ENCODE peak calls at places on chromosomes 16 and 17, in six cellular contexts. One of them, this sample, is unnamed.

GRCh38 chr16:84065536-84066132 is 23.0 kb upstream of the SLC38A8 start:
- DNase-seq in GM23248: peak; percentile 79
- DNase-seq in neural progenitor cell: peak; percentile 73
- DNase-seq in OCI-LY7: peak; percentile 59
- DNase-seq in MM.1S: no peak
- DNase-seq in PC-3: peak; percentile 59
- DNase-seq in this sample: peak; percentile 81

GRCh38 chr17:5986644-5987043 is 83.5 kb upstream of the WSCD1 start:
- DNase-seq in GM23248: no peak
- DNase-seq in neural progenitor cell: no peak
- DNase-seq in OCI-LY7: no peak
- DNase-seq in MM.1S: peak; percentile 44
- DNase-seq in PC-3: no peak
- DNase-seq in this sample: no peak

GRCh38 chr17:18992454-18993130 is 12.0 kb downstream of the FAM83G start:
- DNase-seq in GM23248: no peak
- DNase-seq in neural progenitor cell: no peak
- DNase-seq in OCI-LY7: peak; percentile 68
- DNase-seq in MM.1S: peak; percentile 91
- DNase-seq in PC-3: no peak
- DNase-seq in this sample: no peak

GRCh38 chr17:74212262-74212912 is 984 bp upstream of the TTYH2 start:
- DNase-seq in GM23248: peak; percentile 63
- DNase-seq in neural progenitor cell: peak; percentile 34
- DNase-seq in OCI-LY7: no peak
- DNase-seq in MM.1S: no peak
- DNase-seq in PC-3: peak; percentile 33
- DNase-seq in this sample: peak; percentile 62

GRCh38 chr16:62050793-62051192 is 14.6 kb upstream of the CDH8 start:
- DNase-seq in GM23248: no peak
- DNase-seq in neural progenitor cell: no peak
- DNase-seq in OCI-LY7: no peak
- DNase-seq in MM.1S: no peak
- DNase-seq in PC-3: no peak
- DNase-seq in this sample: peak; percentile 31

GRCh38 chr17:79540306-79540705 is 70.5 kb downstream of the RBFOX3 start:
- DNase-seq in GM23248: no peak
- DNase-seq in neural progenitor cell: no peak
- DNase-seq in OCI-LY7: no peak
- DNase-seq in MM.1S: no peak
- DNase-seq in PC-3: no peak
- DNase-seq in this sample: no peak

GRCh38 chr16:75402821-75403475 is 30.4 kb downstream of the CFDP1 start:
- DNase-seq in GM23248: peak; percentile 75
- DNase-seq in neural progenitor cell: peak; percentile 16
- DNase-seq in OCI-LY7: peak; percentile 42
- DNase-seq in MM.1S: no peak
- DNase-seq in PC-3: peak; percentile 39
- DNase-seq in this sample: peak; percentile 60

GRCh38 chr17:59786536-59787319 is 79.3 kb downstream of the VMP1 start:
- DNase-seq in GM23248: peak; percentile 99
- DNase-seq in neural progenitor cell: peak; percentile 15
- DNase-seq in OCI-LY7: peak; percentile 68
- DNase-seq in MM.1S: peak; percentile 96
- DNase-seq in PC-3: peak; percentile 100
- DNase-seq in this sample: peak; percentile 68

GRCh38 chr17:63824362-63824761 is 2.9 kb upstream of the PSMC5 start:
- DNase-seq in GM23248: no peak
- DNase-seq in neural progenitor cell: no peak
- DNase-seq in OCI-LY7: no peak
- DNase-seq in MM.1S: no peak
- DNase-seq in PC-3: no peak
- DNase-seq in this sample: no peak

GRCh38 chr17:63828936-63829335 is 1.5 kb upstream of the FTSJ3 start:
- DNase-seq in GM23248: no peak
- DNase-seq in neural progenitor cell: no peak
- DNase-seq in OCI-LY7: no peak
- DNase-seq in MM.1S: no peak
- DNase-seq in PC-3: no peak
- DNase-seq in this sample: no peak

GRCh38 chr17:63827801-63828221 is 348 bp upstream of the FTSJ3 start:
- DNase-seq in GM23248: no peak
- DNase-seq in neural progenitor cell: no peak
- DNase-seq in OCI-LY7: peak; percentile 38
- DNase-seq in MM.1S: peak; percentile 14
- DNase-seq in PC-3: no peak
- DNase-seq in this sample: no peak

GRCh38 chr17:63827002-63827800 is at the start of the genes FTSJ3 and PSMC5:
- DNase-seq in GM23248: peak; percentile 97
- DNase-seq in neural progenitor cell: peak; percentile 96
- DNase-seq in OCI-LY7: peak; percentile 97
- DNase-seq in MM.1S: peak; percentile 95
- DNase-seq in PC-3: peak; percentile 97
- DNase-seq in this sample: peak; percentile 96

GRCh38 chr17:63826468-63827001 is 696 bp upstream of the PSMC5 start:
- DNase-seq in GM23248: peak; percentile 76
- DNase-seq in neural progenitor cell: peak; percentile 49
- DNase-seq in OCI-LY7: peak; percentile 18
- DNase-seq in MM.1S: no peak
- DNase-seq in PC-3: peak; percentile 33
- DNase-seq in this sample: peak; percentile 56
- TF ChIP-seq EZH2phosphoT487 in GM23248: no peak
- TF ChIP-seq EZH2phosphoT487 in neural progenitor cell: no peak
- TF ChIP-seq EZH2phosphoT487 in OCI-LY7: no peak
- TF ChIP-seq EZH2phosphoT487 in MM.1S: no peak
- TF ChIP-seq EZH2phosphoT487 in PC-3: no peak
- TF ChIP-seq EZH2phosphoT487 in this sample: no peak

GRCh38 chr17:38710603-38710962 is 5.5 kb downstream of the MLLT6 start:
- DNase-seq in GM23248: no peak
- DNase-seq in neural progenitor cell: no peak
- DNase-seq in OCI-LY7: no peak
- DNase-seq in MM.1S: no peak
- DNase-seq in PC-3: no peak
- DNase-seq in this sample: no peak

GRCh38 chr17:38710985-38711384 is 5.9 kb downstream of the MLLT6 start:
- DNase-seq in GM23248: no peak
- DNase-seq in neural progenitor cell: no peak
- DNase-seq in OCI-LY7: no peak
- DNase-seq in MM.1S: no peak
- DNase-seq in PC-3: no peak
- DNase-seq in this sample: no peak

GRCh38 chr17:38712593-38712992 is 7.5 kb downstream of the MLLT6 start:
- DNase-seq in GM23248: no peak
- DNase-seq in neural progenitor cell: no peak
- DNase-seq in OCI-LY7: no peak
- DNase-seq in MM.1S: no peak
- DNase-seq in PC-3: no peak
- DNase-seq in this sample: no peak

GRCh38 chr17:38713456-38713855 is 8.4 kb downstream of the MLLT6 start:
- DNase-seq in GM23248: no peak
- DNase-seq in neural progenitor cell: no peak
- DNase-seq in OCI-LY7: no peak
- DNase-seq in MM.1S: no peak
- DNase-seq in PC-3: no peak
- DNase-seq in this sample: peak; percentile 47

DNA sequence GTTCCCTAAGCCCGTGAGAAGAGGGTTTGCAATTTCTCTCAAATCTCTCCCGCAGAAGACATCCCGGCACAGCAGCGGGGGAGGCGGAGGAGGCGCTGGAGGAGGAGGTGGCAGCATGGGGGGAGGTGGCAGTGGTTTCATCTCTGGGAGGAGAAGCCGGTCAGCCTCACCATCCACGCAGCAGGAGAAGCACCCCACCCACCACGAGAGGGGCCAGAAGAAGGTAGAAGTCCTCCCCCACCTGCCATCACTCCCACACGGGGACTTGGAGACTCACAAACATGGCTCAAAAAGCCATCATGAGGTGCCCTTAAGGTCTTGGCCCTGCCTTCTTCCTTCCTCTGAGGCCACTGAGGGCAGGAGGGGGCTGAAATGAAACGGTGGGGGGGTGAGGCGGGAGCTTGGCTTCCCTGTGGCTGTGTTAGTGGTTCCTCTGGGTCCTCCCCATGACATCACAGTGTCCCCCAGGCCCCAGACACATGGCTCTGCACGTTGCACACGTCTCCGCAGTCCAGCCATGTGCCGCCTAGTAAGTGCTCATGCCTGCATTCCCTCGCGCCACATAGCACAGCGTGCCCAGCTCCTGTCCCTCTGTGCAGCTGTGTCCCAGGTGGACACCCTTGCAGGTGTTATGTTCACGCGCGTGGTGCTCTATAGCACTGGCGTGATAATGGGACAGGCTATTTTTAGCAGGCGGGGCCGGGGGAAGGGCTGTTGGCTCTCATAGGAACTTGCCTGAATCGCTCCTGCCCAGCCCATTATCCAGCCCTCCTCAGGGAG is 6.9 kb downstream of the MLLT6 start:
- DNase-seq in GM23248: no peak
- DNase-seq in neural progenitor cell: no peak
- DNase-seq in OCI-LY7: no peak
- DNase-seq in MM.1S: no peak
- DNase-seq in PC-3: no peak
- DNase-seq in this sample: no peak
- TF ChIP-seq EZH2phosphoT487 in GM23248: no peak
- TF ChIP-seq EZH2phosphoT487 in neural progenitor cell: no peak
- TF ChIP-seq EZH2phosphoT487 in OCI-LY7: no peak
- TF ChIP-seq EZH2phosphoT487 in MM.1S: no peak
- TF ChIP-seq EZH2phosphoT487 in PC-3: no peak
- TF ChIP-seq EZH2phosphoT487 in this sample: no peak

GRCh38 chr16:11160676-11161115 is 95.3 kb downstream of the SOCS1 start:
- DNase-seq in GM23248: peak; percentile 24
- DNase-seq in neural progenitor cell: no peak
- DNase-seq in OCI-LY7: no peak
- DNase-seq in MM.1S: no peak
- DNase-seq in PC-3: no peak
- DNase-seq in this sample: no peak
- TF ChIP-seq EZH2phosphoT487 in GM23248: no peak
- TF ChIP-seq EZH2phosphoT487 in neural progenitor cell: no peak
- TF ChIP-seq EZH2phosphoT487 in OCI-LY7: no peak
- TF ChIP-seq EZH2phosphoT487 in MM.1S: no peak
- TF ChIP-seq EZH2phosphoT487 in PC-3: no peak
- TF ChIP-seq EZH2phosphoT487 in this sample: no peak

GRCh38 chr17:37134050-37134449 is 185.3 kb downstream of the AATF start:
- DNase-seq in GM23248: no peak
- DNase-seq in neural progenitor cell: peak; percentile 43
- DNase-seq in OCI-LY7: no peak
- DNase-seq in MM.1S: no peak
- DNase-seq in PC-3: no peak
- DNase-seq in this sample: no peak
- TF ChIP-seq EZH2phosphoT487 in GM23248: no peak
- TF ChIP-seq EZH2phosphoT487 in neural progenitor cell: no peak
- TF ChIP-seq EZH2phosphoT487 in OCI-LY7: no peak
- TF ChIP-seq EZH2phosphoT487 in MM.1S: no peak
- TF ChIP-seq EZH2phosphoT487 in PC-3: no peak
- TF ChIP-seq EZH2phosphoT487 in this sample: no peak

GRCh38 chr17:31739300-31739699 is 119.7 kb downstream of the COPRS start:
- DNase-seq in GM23248: peak; percentile 93
- DNase-seq in neural progenitor cell: no peak
- DNase-seq in OCI-LY7: no peak
- DNase-seq in MM.1S: no peak
- DNase-seq in PC-3: no peak
- DNase-seq in this sample: no peak
- TF ChIP-seq EZH2phosphoT487 in GM23248: no peak
- TF ChIP-seq EZH2phosphoT487 in neural progenitor cell: no peak
- TF ChIP-seq EZH2phosphoT487 in OCI-LY7: no peak
- TF ChIP-seq EZH2phosphoT487 in MM.1S: no peak
- TF ChIP-seq EZH2phosphoT487 in PC-3: no peak
- TF ChIP-seq EZH2phosphoT487 in this sample: no peak

GRCh38 chr16:7405166-7405565 is 72.5 kb downstream of the RBFOX1 start:
- DNase-seq in GM23248: no peak
- DNase-seq in neural progenitor cell: peak; percentile 82
- DNase-seq in OCI-LY7: no peak
- DNase-seq in MM.1S: no peak
- DNase-seq in PC-3: peak; percentile 6
- DNase-seq in this sample: peak; percentile 45
- TF ChIP-seq EZH2phosphoT487 in GM23248: no peak
- TF ChIP-seq EZH2phosphoT487 in neural progenitor cell: no peak
- TF ChIP-seq EZH2phosphoT487 in OCI-LY7: no peak
- TF ChIP-seq EZH2phosphoT487 in MM.1S: no peak
- TF ChIP-seq EZH2phosphoT487 in PC-3: no peak
- TF ChIP-seq EZH2phosphoT487 in this sample: no peak

DNA sequence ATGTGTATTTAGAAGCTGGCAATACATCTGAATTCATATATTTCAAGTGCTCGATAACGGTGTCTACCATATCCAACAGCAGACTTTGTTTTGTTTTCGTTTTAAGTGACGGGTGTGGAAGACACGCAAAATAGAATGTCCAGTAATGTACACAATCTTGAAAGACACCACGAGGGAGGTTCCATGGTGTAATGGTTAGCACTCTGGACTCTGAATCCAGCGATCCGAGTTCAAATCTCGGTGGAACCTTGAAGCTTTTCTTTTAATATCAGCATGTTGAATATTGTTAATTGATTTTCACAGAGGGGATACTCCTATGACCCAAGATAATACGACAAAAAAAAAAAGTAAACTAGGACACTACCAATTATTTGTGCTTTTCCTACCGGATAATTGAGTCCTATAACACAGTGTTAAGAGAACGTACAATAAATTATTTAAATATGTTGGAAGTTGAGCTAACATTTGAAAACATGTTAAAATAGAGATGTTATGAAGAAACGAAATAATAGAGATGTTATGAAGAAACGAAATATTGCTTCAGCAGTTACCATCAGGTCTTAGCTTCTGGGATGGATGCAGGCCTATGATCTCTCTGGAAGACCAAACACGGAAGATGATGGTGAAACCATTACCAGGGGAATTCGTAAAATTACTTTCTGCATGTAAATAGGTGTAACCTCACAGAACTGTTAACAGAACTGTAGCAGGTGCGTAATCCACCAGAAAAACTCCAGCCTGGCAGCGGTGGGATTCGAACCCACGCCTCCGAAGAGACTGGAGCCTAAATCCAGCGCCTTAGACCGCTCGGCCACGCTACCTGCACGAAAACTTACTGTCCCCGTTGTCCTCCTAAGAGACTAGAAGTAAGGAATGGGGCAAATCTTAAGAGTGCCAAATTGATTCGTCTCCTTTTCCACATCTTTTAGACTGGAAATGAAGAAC is 1.5 kb upstream of the ALOXE3 start:
- DNase-seq in GM23248: peak; percentile 88
- DNase-seq in neural progenitor cell: peak; percentile 92
- DNase-seq in OCI-LY7: peak; percentile 92
- DNase-seq in MM.1S: peak; percentile 94
- DNase-seq in PC-3: peak; percentile 93
- DNase-seq in this sample: peak; percentile 90
- TF ChIP-seq EZH2phosphoT487 in GM23248: no peak
- TF ChIP-seq EZH2phosphoT487 in neural progenitor cell: no peak
- TF ChIP-seq EZH2phosphoT487 in OCI-LY7: no peak
- TF ChIP-seq EZH2phosphoT487 in MM.1S: no peak
- TF ChIP-seq EZH2phosphoT487 in PC-3: no peak
- TF ChIP-seq EZH2phosphoT487 in this sample: no peak